ENCODE peak calls at places on chromosomes 13 and 19, in eight cellular contexts. C is uterus, J is SK-N-SH, U is breast epithelium, A is K562, S is HL-60, M is cardiac fibroblast, O is endodermal cell. K is an unnamed sample.

GRCh38 chr19:54517483-54517882 is 14.9 kb downstream of the LAIR2 start:
- DNase-seq in C (no peak), J (no peak), U (peak; percentile 63), A (peak; percentile 82), S (peak; percentile 43), M (peak; percentile 33), O (peak; percentile 86), K (no peak)

GRCh38 chr19:55603115-55603514 is 2.3 kb upstream of the ZNF865 start:
- DNase-seq in C (no peak), J (no peak), U (no peak), A (no peak), S (no peak), M (no peak), O (no peak), K (no peak)

GRCh38 chr19:517721-518136 is 10.4 kb downstream of the TPGS1 start:
- DNase-seq in C (no peak), J (no peak), U (no peak), A (peak; percentile 50), S (no peak), M (no peak), O (no peak), K (no peak)

GRCh38 chr13:26011996-26012688 is 39.7 kb downstream of the SHISA2 start:
- DNase-seq in C (no peak), J (no peak), U (no peak), A (no peak), S (no peak), M (peak; percentile 15), O (no peak), K (no peak)

GRCh38 chr13:20673711-20674110 is 29.8 kb upstream of the IL17D start:
- DNase-seq in C (no peak), J (no peak), U (no peak), A (no peak), S (no peak), M (no peak), O (no peak), K (no peak)

GRCh38 chr19:48842744-48843162 is 6.5 kb upstream of the HSD17B14 start:
- DNase-seq in C (peak; percentile 37), J (peak; percentile 80), U (no peak), A (peak; percentile 80), S (peak; percentile 33), M (peak; percentile 68), O (peak; percentile 84), K (no peak)

GRCh38 chr19:11673608-11674041 is 65.1 kb downstream of the ZNF823 start:
- DNase-seq in C (peak; percentile 53), J (no peak), U (peak; percentile 78), A (peak; percentile 49), S (no peak), M (peak; percentile 78), O (peak; percentile 93), K (peak; percentile 70)

GRCh38 chr13:77345150-77345780 is 18.4 kb upstream of the MYCBP2 start:
- DNase-seq in C (no peak), J (no peak), U (no peak), A (no peak), S (no peak), M (no peak), O (no peak), K (no peak)

GRCh38 chr19:10773969-10774368 is 56.1 kb downstream of the DNM2 start:
- DNase-seq in C (no peak), J (no peak), U (no peak), A (peak; percentile 30), S (no peak), M (no peak), O (no peak), K (no peak)

GRCh38 chr19:39146091-39146490 is 20.5 kb downstream of the PAK4 start:
- DNase-seq in C (no peak), J (no peak), U (no peak), A (no peak), S (no peak), M (no peak), O (no peak), K (no peak)

GRCh38 chr13:46211116-46211515 is 612 bp upstream of the LRRC63 start:
- DNase-seq in C (no peak), J (peak; percentile 32), U (no peak), A (peak; percentile 85), S (peak; percentile 56), M (no peak), O (no peak), K (no peak)

GRCh38 chr19:17097593-17098126 is 22.1 kb downstream of the MYO9B start:
- DNase-seq in C (peak; percentile 47), J (no peak), U (no peak), A (peak; percentile 83), S (no peak), M (peak; percentile 72), O (no peak), K (no peak)

GRCh38 chr19:3396881-3397265 is 30.5 kb downstream of the NFIC start:
- DNase-seq in C (no peak), J (no peak), U (no peak), A (no peak), S (no peak), M (no peak), O (no peak), K (no peak)

GRCh38 chr13:97921146-97921776 is 32.2 kb upstream of the IPO5 start:
- DNase-seq in C (no peak), J (no peak), U (no peak), A (no peak), S (no peak), M (peak; percentile 43), O (no peak), K (no peak)

GRCh38 chr13:23378009-23378632 is 55.4 kb downstream of the SACS start:
- DNase-seq in C (peak; percentile 41), J (no peak), U (no peak), A (no peak), S (peak; percentile 34), M (peak; percentile 92), O (no peak), K (peak; percentile 86)

GRCh38 chr13:71618154-71618553 is 248.8 kb downstream of the DACH1 start:
- DNase-seq in C (no peak), J (no peak), U (no peak), A (no peak), S (no peak), M (no peak), O (no peak), K (no peak)

GRCh38 chr13:20136781-20137703 is 23.8 kb downstream of the GJA3 start:
- DNase-seq in C (no peak), J (peak; percentile 75), U (no peak), A (peak; percentile 63), S (peak; percentile 40), M (no peak), O (peak; percentile 90), K (no peak)

GRCh38 chr19:49875801-49876421 is 1.2 kb downstream of the AKT1S1 start:
- DNase-seq in C (peak; percentile 78), J (peak; percentile 82), U (no peak), A (peak; percentile 76), S (peak; percentile 55), M (peak; percentile 60), O (peak; percentile 84), K (peak; percentile 81)

GRCh38 chr19:12867120-12868099 is 13.8 kb downstream of the DNASE2 start:
- DNase-seq in C (peak; percentile 57), J (peak; percentile 84), U (no peak), A (peak; percentile 92), S (no peak), M (peak; percentile 68), O (peak; percentile 97), K (no peak)

GRCh38 chr19:42563352-42564210 is 31.1 kb downstream of the CEACAM8 start:
- DNase-seq in C (no peak), J (peak; percentile 63), U (no peak), A (peak; percentile 45), S (peak; percentile 61), M (peak; percentile 55), O (peak; percentile 79), K (no peak)

DNA sequence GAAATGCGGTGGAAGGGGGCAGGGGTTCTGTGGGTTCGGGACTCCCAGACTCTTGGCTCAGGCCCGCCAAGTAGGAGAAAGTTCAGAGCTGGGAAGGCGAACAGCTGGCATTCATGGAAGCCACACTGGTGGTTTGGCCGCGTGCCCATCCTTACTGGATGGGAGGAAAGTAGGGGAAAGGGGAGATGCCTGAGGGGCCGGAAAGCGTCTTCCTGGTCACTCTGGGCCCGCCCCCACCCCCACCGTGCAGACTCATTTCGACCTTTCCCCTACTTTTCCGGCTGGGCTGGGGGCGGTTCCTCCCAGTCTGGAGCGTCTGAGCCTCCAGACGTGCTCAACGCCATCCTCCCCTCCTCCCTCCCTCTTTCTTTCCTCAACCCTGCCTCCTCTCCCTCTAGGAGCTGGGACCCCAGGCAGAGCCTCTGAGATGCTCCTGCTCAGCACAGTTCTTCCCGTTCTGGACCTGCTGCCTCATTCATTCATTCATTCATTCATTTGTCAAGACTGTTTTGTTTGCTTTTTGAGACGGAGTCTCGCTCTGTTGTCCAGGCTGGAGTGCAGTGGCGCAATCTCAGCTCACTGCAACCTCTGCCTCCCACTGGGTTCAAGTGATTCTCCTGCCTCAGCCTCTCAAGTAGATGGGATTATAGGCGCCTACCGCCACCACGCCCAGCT is 3.5 kb downstream of the ANGPTL4 start:
- DNase-seq in C (peak; percentile 91), J (peak; percentile 95), U (peak; percentile 97), A (peak; percentile 57), S (no peak), M (peak; percentile 99), O (peak; percentile 84), K (peak; percentile 93)
- H3K4me3 ChIP-seq in C (peak overlapping the region; percentile 0), J (peak overlapping the region; percentile 0), U (peak overlapping the region; percentile 65), A (no peak overlapping the region), S (no peak overlapping the region), M (peak overlapping the region; percentile 94), O (no peak overlapping the region), K (peak overlapping the region; percentile 50)

GRCh38 chr19:40829205-40829604 is 21.0 kb downstream of the CYP2A6 start:
- DNase-seq in C (no peak), J (no peak), U (no peak), A (no peak), S (no peak), M (no peak), O (no peak), K (no peak)
- H3K4me3 ChIP-seq in C (no peak overlapping the region), J (no peak overlapping the region), U (no peak overlapping the region), A (no peak overlapping the region), S (no peak overlapping the region), M (no peak overlapping the region), O (no peak overlapping the region), K (no peak overlapping the region)

GRCh38 chr19:35030257-35031071 is at the start of gene SCN1B:
- DNase-seq in C (peak; percentile 70), J (peak; percentile 91), U (no peak), A (peak; percentile 85), S (peak; percentile 33), M (peak; percentile 80), O (peak; percentile 88), K (no peak)
- H3K4me3 ChIP-seq in C (peak within 1 kb of the TSS; percentile 40), J (peak within 1 kb of the TSS; percentile 53), U (peak within 1 kb of the TSS; percentile 61), A (peak within 1 kb of the TSS; percentile 54), S (peak within 1 kb of the TSS; percentile 30), M (peak within 1 kb of the TSS; percentile 54), O (peak within 1 kb of the TSS; percentile 74), K (peak within 1 kb of the TSS; percentile 65)

GRCh38 chr19:30853036-30853435 is 480.9 kb downstream of the ZNF536 start:
- DNase-seq in C (no peak), J (no peak), U (no peak), A (no peak), S (no peak), M (no peak), O (no peak), K (no peak)

GRCh38 chr19:30854207-30854606 is 482.0 kb downstream of the ZNF536 start:
- DNase-seq in C (no peak), J (no peak), U (no peak), A (no peak), S (no peak), M (no peak), O (no peak), K (no peak)

GRCh38 chr19:30852168-30852567 is 480.0 kb downstream of the ZNF536 start:
- DNase-seq in C (no peak), J (no peak), U (no peak), A (no peak), S (no peak), M (no peak), O (no peak), K (no peak)

GRCh38 chr19:30848626-30849322 is 476.6 kb downstream of the ZNF536 start:
- DNase-seq in C (no peak), J (no peak), U (no peak), A (no peak), S (no peak), M (no peak), O (no peak), K (no peak)

GRCh38 chr19:30851646-30852045 is 479.5 kb downstream of the ZNF536 start:
- DNase-seq in C (no peak), J (no peak), U (no peak), A (no peak), S (no peak), M (no peak), O (no peak), K (no peak)
- H3K4me3 ChIP-seq in C (no peak overlapping the region), J (no peak overlapping the region), U (no peak overlapping the region), A (no peak overlapping the region), S (no peak overlapping the region), M (no peak overlapping the region), O (no peak overlapping the region), K (no peak overlapping the region)

K was measured in ascending aorta.